ENCODE peak calls at places on chromosomes 11 and 22, in nine cellular contexts. X is activated CD4-positive, CD25-positive, alpha-beta regulatory T cell treated with anti-CD3 and anti-CD28 coated beads, Interleukin-2, amount 50 U/mL, for 72 hours; I is fibroblast of the aortic adventitia; E is stimulated activated CD4-positive, alpha-beta T cell treated with anti-CD3 and anti-CD28 coated beads, Interleukin-4, amount 100 ng/mL, for 48 hours; U is body of pancreas; N is fibroblast of lung; G is hippocampal formation; V is putamen; O is mucosa of descending colon. T is an unnamed sample.

GRCh38 chr22:47029244-47030001 is 267.0 kb downstream of the TBC1D22A start:
- DNase-seq in X (no peak), I (no peak), E (no peak), U (no peak), N (no peak), G (no peak), V (no peak), O (no peak), T (no peak)

GRCh38 chr22:23180893-23181762 is 819 bp downstream of the BCR start:
- DNase-seq in X (peak; percentile 40), I (no peak), E (no peak), U (peak; percentile 41), N (no peak), G (no peak), V (no peak), O (no peak), T (no peak)

GRCh38 chr11:116793476-116794096 is 1.9 kb upstream of the APOA5 start:
- DNase-seq in X (no peak), I (no peak), E (no peak), U (no peak), N (no peak), G (no peak), V (no peak), O (no peak), T (no peak)

GRCh38 chr22:17387356-17387755 is 18.1 kb downstream of the CECR2 start:
- DNase-seq in X (no peak), I (no peak), E (no peak), U (no peak), N (no peak), G (no peak), V (no peak), O (no peak), T (no peak)

GRCh38 chr11:8988329-8989234 is 15.2 kb downstream of the NRIP3 start:
- DNase-seq in X (no peak), I (peak; percentile 46), E (no peak), U (no peak), N (peak; percentile 74), G (no peak), V (no peak), O (no peak), T (peak; percentile 72)

GRCh38 chr11:40280161-40281054 is 1179.0 kb downstream of the LRRC4C start:
- DNase-seq in X (no peak), I (no peak), E (no peak), U (peak; percentile 7), N (no peak), G (peak; percentile 75), V (peak; percentile 76), O (no peak), T (no peak)

GRCh38 chr11:113192121-113192925 is 122.1 kb upstream of the TTC12 start:
- DNase-seq in X (no peak), I (peak; percentile 71), E (no peak), U (no peak), N (peak; percentile 44), G (no peak), V (no peak), O (no peak), T (no peak)

GRCh38 chr11:76153609-76153949 is 52.7 kb downstream of the WNT11 start:
- DNase-seq in X (no peak), I (peak; percentile 45), E (no peak), U (no peak), N (peak; percentile 42), G (no peak), V (peak; percentile 12), O (no peak), T (peak; percentile 88)

GRCh38 chr11:28833169-28833568 is 725.0 kb downstream of the METTL15 start:
- DNase-seq in X (no peak), I (no peak), E (no peak), U (no peak), N (no peak), G (no peak), V (no peak), O (no peak), T (no peak)

GRCh38 chr22:47155131-47155885 is 392.9 kb downstream of the TBC1D22A start:
- DNase-seq in X (no peak), I (no peak), E (no peak), U (no peak), N (no peak), G (no peak), V (no peak), O (no peak), T (no peak)

GRCh38 chr22:43365715-43366440 is 22.7 kb upstream of the SCUBE1 start:
- DNase-seq in X (no peak), I (no peak), E (no peak), U (peak; percentile 14), N (no peak), G (no peak), V (no peak), O (no peak), T (no peak)

GRCh38 chr11:1414650-1415049 is 24.9 kb downstream of the BRSK2 start:
- DNase-seq in X (no peak), I (no peak), E (no peak), U (no peak), N (no peak), G (no peak), V (no peak), O (no peak), T (no peak)